ENCODE peak calls at places on chromosomes 16 and 17, in seven cellular contexts. I is PC-3, D is HCT116, W is neural progenitor cell, K is K562, L is trophoblast cell, N is MM.1S. F is an unnamed sample. For H3K4me1, the result is how much of the 10 kb centered on the place peaks cover.

GRCh38 chr17:28154242-28154641 is 111.8 kb downstream of the NLK start:
- DNase-seq in I (no peak), D (no peak), W (no peak), K (no peak), L (no peak), N (no peak), F (no peak)

GRCh38 chr17:335691-336090 is 16.9 kb downstream of the RPH3AL start:
- DNase-seq in I (no peak), D (no peak), W (peak), K (no peak), L (no peak), N (no peak), F (no peak)

GRCh38 chr16:67963325-67964321 is 4.8 kb downstream of the SLC12A4 start:
- DNase-seq in I (no peak), D (no peak), W (no peak), K (peak), L (peak), N (no peak), F (no peak)

GRCh38 chr17:34757106-34757505 is 177.7 kb downstream of the TMEM132E start:
- DNase-seq in I (no peak), D (no peak), W (no peak), K (no peak), L (no peak), N (no peak), F (no peak)

GRCh38 chr17:47131761-47132160 is 57.3 kb downstream of the CDC27 start:
- DNase-seq in I (no peak), D (no peak), W (no peak), K (no peak), L (peak), N (no peak), F (no peak)

GRCh38 chr16:65117701-65118448 is 4.0 kb downstream of the CDH11 start:
- DNase-seq in I (peak), D (peak), W (peak), K (peak), L (peak), N (peak), F (peak)

GRCh38 chr17:47172698-47173565 is 16.2 kb downstream of the CDC27 start:
- DNase-seq in I (no peak), D (no peak), W (no peak), K (no peak), L (no peak), N (no peak), F (no peak)

GRCh38 chr17:47776330-47777197 is 43.5 kb downstream of the TBX21 start:
- DNase-seq in I (peak), D (peak), W (peak), K (peak), L (peak), N (peak), F (peak)

GRCh38 chr16:72988568-72988967 is 59.4 kb downstream of the ZFHX3 start:
- DNase-seq in I (no peak), D (no peak), W (no peak), K (no peak), L (no peak), N (no peak), F (no peak)

GRCh38 chr16:82523786-82524185 is 103.0 kb upstream of the CDH13 start:
- DNase-seq in I (no peak), D (no peak), W (no peak), K (no peak), L (peak), N (no peak), F (no peak)

GRCh38 chr16:58187092-58187491 is 10.8 kb downstream of the CSNK2A2 start:
- DNase-seq in I (no peak), D (no peak), W (no peak), K (no peak), L (no peak), N (no peak), F (no peak)

GRCh38 chr17:57478851-57479250 is 222.5 kb downstream of the MSI2 start:
- DNase-seq in I (no peak), D (no peak), W (no peak), K (no peak), L (no peak), N (no peak), F (no peak)

GRCh38 chr17:9228408-9229159 is 207.3 kb downstream of the NTN1 start:
- DNase-seq in I (no peak), D (no peak), W (no peak), K (no peak), L (no peak), N (no peak), F (no peak)

GRCh38 chr17:64781394-64781793 is 119.3 kb upstream of the SMURF2 start:
- DNase-seq in I (no peak), D (no peak), W (peak), K (no peak), L (peak), N (peak), F (peak)

GRCh38 chr17:76223802-76224201 is 16.5 kb downstream of the RNF157 start:
- DNase-seq in I (no peak), D (no peak), W (no peak), K (peak), L (no peak), N (no peak), F (no peak)

GRCh38 chr17:55089955-55090573 is 121.5 kb downstream of the STXBP4 start:
- DNase-seq in I (peak), D (peak), W (peak), K (peak), L (no peak), N (no peak), F (no peak)

GRCh38 chr17:57534863-57535651 is 210.0 kb downstream of the CCDC182 start:
- DNase-seq in I (no peak), D (no peak), W (no peak), K (peak), L (no peak), N (no peak), F (no peak)

GRCh38 chr17:28327031-28327607 is 8.1 kb downstream of the TMEM97 start:
- DNase-seq in I (peak), D (no peak), W (no peak), K (no peak), L (peak), N (no peak), F (no peak)

GRCh38 chr17:64413505-64413904 is 22.8 kb upstream of the PECAM1 start:
- DNase-seq in I (no peak), D (no peak), W (no peak), K (no peak), L (no peak), N (peak), F (no peak)

GRCh38 chr16:50528820-50529219 is 19.4 kb upstream of the NKD1 start:
- DNase-seq in I (no peak), D (no peak), W (no peak), K (no peak), L (no peak), N (no peak), F (no peak)

GRCh38 chr17:79362996-79363305 is 247.9 kb downstream of the RBFOX3 start:
- DNase-seq in I (no peak), D (no peak), W (no peak), K (no peak), L (no peak), N (no peak), F (no peak)

GRCh38 chr17:34542700-34543336 is 36.6 kb upstream of the TMEM132E start:
- DNase-seq in I (peak), D (no peak), W (peak), K (peak), L (peak), N (no peak), F (peak)

GRCh38 chr16:31467151-31467550 is 4.8 kb upstream of the TGFB1I1 start:
- DNase-seq in I (no peak), D (no peak), W (no peak), K (no peak), L (no peak), N (no peak), F (no peak)

GRCh38 chr17:18954321-18954720 is 2.4 kb downstream of the SLC5A10 start:
- DNase-seq in I (no peak), D (no peak), W (no peak), K (no peak), L (no peak), N (no peak), F (no peak)

GRCh38 chr17:44751331-44751730 is 7.5 kb upstream of the ADAM11 start:
- DNase-seq in I (no peak), D (no peak), W (no peak), K (no peak), L (no peak), N (no peak), F (no peak)

GRCh38 chr17:36593651-36594316 is 2.1 kb downstream of the DHRS11 start:
- DNase-seq in I (peak), D (no peak), W (no peak), K (no peak), L (peak), N (no peak), F (peak)

GRCh38 chr17:42436401-42436800 is 13.3 kb upstream of the CAVIN1 start:
- DNase-seq in I (no peak), D (no peak), W (no peak), K (no peak), L (peak), N (no peak), F (no peak)

GRCh38 chr17:40190197-40191021 is 13.1 kb downstream of the RAPGEFL1 start:
- DNase-seq in I (peak), D (no peak), W (peak), K (peak), L (peak), N (peak), F (no peak)

GRCh38 chr16:11016993-11017392 is 72.6 kb downstream of the CLEC16A start:
- DNase-seq in I (peak), D (peak), W (no peak), K (peak), L (no peak), N (no peak), F (peak)

GRCh38 chr16:11687606-11688519 is 19.6 kb downstream of the SNN start:
- DNase-seq in I (no peak), D (no peak), W (no peak), K (no peak), L (no peak), N (peak), F (no peak)

DNA sequence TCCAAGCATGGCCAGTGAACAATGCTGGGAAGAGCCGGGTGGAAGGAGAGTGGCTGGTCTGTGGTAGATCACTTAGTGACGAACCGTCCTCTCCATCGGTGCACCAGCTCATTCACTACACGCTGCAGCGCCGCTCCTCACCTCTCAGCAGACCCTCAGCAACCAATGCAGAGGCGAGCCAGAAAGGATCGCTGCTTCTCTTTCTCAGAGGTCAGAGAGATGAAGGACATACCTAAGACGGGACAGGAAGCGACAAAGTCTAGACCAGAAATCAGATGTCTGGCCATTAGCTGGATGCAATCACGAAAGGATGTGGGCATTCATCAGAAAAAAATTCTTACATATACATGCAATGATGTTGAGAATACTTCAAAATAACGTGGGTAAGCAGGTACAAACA is 26.9 kb downstream of the NSMCE1 start:
- DNase-seq in I (no peak), D (no peak), W (no peak), K (no peak), L (peak), N (no peak), F (no peak)
- H3K4me1 ChIP-seq in I (under half), D (under half), W (under half), K (half or more), L (under half), N (under half), F (under half)

DNA sequence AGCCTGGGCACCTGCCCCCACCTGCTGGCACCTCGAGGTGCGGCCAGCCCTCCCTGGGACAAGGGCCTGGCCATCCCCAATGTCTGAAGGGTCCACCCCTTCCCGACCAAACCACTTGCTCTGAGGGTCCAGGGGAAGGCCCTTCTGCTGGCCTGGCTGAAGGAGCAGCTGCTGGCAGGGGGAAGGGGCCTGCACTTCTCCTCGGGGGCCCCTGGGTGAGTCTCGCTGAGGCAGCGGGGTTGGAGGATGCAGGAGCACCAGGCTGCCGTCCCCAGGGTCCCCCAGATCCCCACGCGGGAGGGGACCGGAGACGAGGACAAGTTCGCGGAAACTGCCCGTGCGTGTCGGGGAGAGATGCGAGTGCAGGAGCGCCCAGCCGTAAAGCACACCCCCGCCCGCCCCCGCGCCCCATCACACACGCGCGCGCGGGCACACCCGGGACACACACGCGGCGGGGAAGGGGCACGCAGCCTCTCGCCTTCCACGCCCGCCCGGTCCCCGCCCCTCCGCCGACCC is 725 bp upstream of the CACNA1H start:
- DNase-seq in I (no peak), D (no peak), W (peak), K (no peak), L (no peak), N (no peak), F (no peak)
- H3K4me3 ChIP-seq in I (no peak), D (no peak), W (peak), K (peak), L (no peak), N (no peak), F (peak)

GRCh38 chr16:28029387-28030002 is 34.0 kb downstream of the GSG1L start:
- DNase-seq in I (no peak), D (no peak), W (no peak), K (no peak), L (no peak), N (no peak), F (no peak)
- H3K9ac ChIP-seq in I (no peak), D (no peak), W (no peak), K (no peak), L (no peak), N (no peak), F (no peak)

GRCh38 chr17:67376892-67377726 is at the start of gene PITPNC1:
- DNase-seq in I (peak), D (peak), W (peak), K (peak), L (peak), N (peak), F (peak)

GRCh38 chr17:67379251-67379630 is 2.2 kb downstream of the PITPNC1 start:
- DNase-seq in I (no peak), D (no peak), W (no peak), K (no peak), L (no peak), N (no peak), F (no peak)

GRCh38 chr17:67376509-67376891 is 581 bp upstream of the PITPNC1 start:
- DNase-seq in I (peak), D (no peak), W (no peak), K (no peak), L (no peak), N (peak), F (no peak)

GRCh38 chr17:67378444-67379250 is 1.6 kb downstream of the PITPNC1 start:
- DNase-seq in I (peak), D (peak), W (peak), K (peak), L (peak), N (peak), F (peak)

GRCh38 chr17:67377727-67378443 is 804 bp downstream of the PITPNC1 start:
- DNase-seq in I (peak), D (no peak), W (peak), K (peak), L (peak), N (peak), F (peak)
- H3K4me1 ChIP-seq in I (under half), D (under half), W (under half), K (under half), L (under half), N (under half), F (under half)

DNA sequence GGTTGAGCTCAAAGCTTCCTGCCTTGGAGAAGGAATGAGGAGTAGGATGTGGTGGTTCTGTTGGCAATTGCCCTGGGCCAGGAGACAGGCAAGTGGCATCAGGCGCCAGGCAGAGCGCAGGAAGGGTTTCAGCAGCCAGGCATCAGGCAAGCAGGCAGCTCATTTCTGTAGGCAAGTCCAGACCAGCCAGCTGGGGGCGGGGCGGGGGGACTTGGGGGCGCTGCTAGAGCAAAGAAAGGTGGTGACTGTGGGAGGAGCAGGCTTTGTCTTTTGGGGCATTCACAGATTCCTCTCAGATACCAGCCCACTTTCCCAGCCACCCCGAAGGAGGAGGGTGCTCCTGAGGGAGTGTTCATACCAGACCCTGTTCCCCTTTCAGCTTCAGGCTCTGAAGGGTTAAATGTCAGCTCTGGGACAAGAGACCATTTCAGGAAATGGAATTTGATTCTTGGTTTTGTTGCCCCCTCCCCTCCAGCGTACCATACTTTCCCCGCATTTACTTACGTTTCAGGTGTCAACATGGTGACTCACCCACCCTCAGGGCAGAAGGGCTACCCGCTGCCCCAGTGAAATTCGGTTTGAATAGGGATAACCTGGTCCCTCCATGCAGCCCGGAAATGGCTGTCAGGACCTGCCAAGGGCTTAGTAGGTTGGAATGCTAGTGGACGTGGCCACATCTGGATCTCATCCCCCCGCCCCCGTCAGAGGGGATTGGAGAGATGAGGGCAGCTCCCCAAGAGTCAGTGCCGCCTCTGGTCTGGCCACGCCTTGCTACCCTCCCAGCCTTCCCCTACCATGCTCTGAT is 13.2 kb downstream of the NGFR start:
- DNase-seq in I (peak), D (peak), W (peak), K (no peak), L (peak), N (no peak), F (no peak)
- H3K4me3 ChIP-seq in I (peak), D (peak), W (peak), K (no peak), L (no peak), N (no peak), F (no peak)

GRCh38 chr17:45894022-45894784 is at the start of gene MAPT:
- DNase-seq in I (peak), D (peak), W (peak), K (peak), L (peak), N (peak), F (peak)

GRCh38 chr17:45895969-45896793 is 1.8 kb downstream of the MAPT start:
- DNase-seq in I (no peak), D (no peak), W (peak), K (no peak), L (no peak), N (no peak), F (no peak)

GRCh38 chr17:45896803-45897693 is 2.7 kb downstream of the MAPT start:
- DNase-seq in I (no peak), D (no peak), W (peak), K (no peak), L (no peak), N (no peak), F (no peak)

GRCh38 chr17:45893725-45894021 is 681 bp upstream of the MAPT start:
- DNase-seq in I (no peak), D (no peak), W (no peak), K (no peak), L (no peak), N (no peak), F (no peak)

DNA sequence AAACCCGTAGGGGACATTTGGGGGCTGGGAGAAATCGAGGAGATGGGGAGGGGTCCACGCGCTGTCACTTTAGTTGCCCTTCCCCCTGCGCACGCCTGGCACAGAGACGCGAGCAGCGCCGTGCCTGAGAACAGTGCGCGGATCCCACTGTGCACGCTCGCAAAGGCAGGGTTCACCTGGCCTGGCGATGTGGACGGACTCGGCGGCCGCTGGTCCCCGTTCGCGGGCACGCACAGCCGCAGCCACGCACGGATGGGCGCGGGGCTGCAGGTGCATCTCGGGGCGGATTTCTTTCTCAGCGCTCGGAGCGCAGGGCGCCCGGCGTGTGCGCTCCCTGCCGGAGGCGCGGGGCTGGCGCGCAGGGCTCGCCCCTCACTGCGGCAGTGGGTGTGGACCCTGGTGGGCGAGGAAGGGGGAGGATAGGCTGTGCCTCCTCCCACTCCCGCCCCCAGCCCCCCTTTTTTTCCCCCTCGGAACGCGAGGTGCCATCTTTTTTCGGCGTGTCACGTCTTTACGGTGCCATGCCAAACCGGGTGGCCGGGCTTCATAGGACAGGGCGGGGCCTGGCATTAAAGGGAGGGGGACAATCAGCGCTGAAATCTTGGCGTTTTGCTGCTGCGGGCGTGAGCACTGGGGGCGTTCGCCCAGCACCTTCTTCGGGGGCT is 1.1 kb downstream of the MAPT start:
- DNase-seq in I (peak), D (no peak), W (peak), K (no peak), L (peak), N (no peak), F (no peak)
- H3K9ac ChIP-seq in I (no peak), D (peak), W (no peak), K (no peak), L (no peak), N (no peak), F (no peak)

DNA sequence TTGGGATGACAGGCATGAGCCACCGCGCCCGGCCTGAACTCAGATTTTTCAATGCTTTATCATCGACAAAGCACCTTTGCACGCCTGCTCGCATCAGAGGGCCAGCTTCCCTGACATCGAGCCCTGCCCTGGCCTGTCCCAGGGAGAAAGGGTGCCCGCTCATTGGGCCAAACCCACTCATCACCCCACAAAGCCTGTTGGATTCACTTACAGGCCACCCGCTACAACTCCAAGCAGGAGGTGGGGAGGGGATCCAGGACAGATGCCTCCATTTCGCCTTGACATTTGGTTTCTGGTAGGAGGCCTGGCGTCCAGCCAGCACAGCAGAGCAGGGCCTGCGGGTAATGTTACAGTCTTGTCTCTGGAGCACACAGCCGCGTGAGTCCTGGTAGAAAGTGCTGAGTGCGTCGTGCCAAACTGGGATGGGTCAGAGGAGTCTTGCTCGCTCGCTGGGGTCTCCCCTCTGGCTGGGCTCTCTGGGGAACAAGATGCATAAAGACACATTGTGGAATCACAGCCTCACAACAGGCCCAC is 19.8 kb downstream of the SMTNL2 start:
- DNase-seq in I (no peak), D (no peak), W (no peak), K (no peak), L (peak), N (no peak), F (no peak)
- H3K4me1 ChIP-seq in I (under half), D (under half), W (under half), K (under half), L (under half), N (under half), F (under half)